ENCODE peak calls at places on chromosomes 7 and 10, in ten cellular contexts. E is heart right ventricle; N is brain microvascular endothelial cell; M is WERI-Rb-1; L is uterus; R is CD8-positive, alpha-beta T cell; U is PC-9; Q is sigmoid colon; W is left ventricle myocardium inferior; T is GM23248. H is an unnamed sample.

GRCh38 chr10:124182088-124182541 is 88.7 kb upstream of the CHST15 start:
- DNase-seq in L (no peak), M (no peak), R (no peak), T (no peak), E (peak; percentile 52), U (no peak), Q (no peak), N (no peak), W (peak; percentile 38), H (no peak)

GRCh38 chr7:12895296-12895695 is 207.9 kb downstream of the ARL4A start:
- DNase-seq in M (no peak), W (no peak), N (no peak), R (no peak), E (no peak), Q (no peak), U (no peak), T (peak; percentile 31), L (no peak), H (no peak)

GRCh38 chr10:130739016-130739756 is 572.3 kb downstream of the TCERG1L start:
- DNase-seq in N (no peak), W (no peak), L (no peak), Q (peak; percentile 15), E (no peak), R (no peak), M (no peak), U (no peak), T (no peak), H (no peak)

GRCh38 chr10:260819-261429 is 125.7 kb downstream of the ZMYND11 start:
- DNase-seq in U (no peak), M (no peak), R (no peak), W (no peak), E (no peak), T (no peak), L (no peak), N (no peak), Q (no peak), H (no peak)

GRCh38 chr10:26489081-26489480 is 50.9 kb downstream of the APBB1IP start:
- DNase-seq in M (no peak), Q (no peak), E (no peak), U (no peak), T (no peak), L (no peak), N (no peak), W (no peak), R (no peak), H (no peak)

GRCh38 chr10:92241158-92241500 is 49.7 kb downstream of the CPEB3 start:
- DNase-seq in N (no peak), R (no peak), W (no peak), U (no peak), Q (no peak), E (peak; percentile 28), L (no peak), M (peak; percentile 39), T (peak; percentile 52), H (peak; percentile 67)

GRCh38 chr10:44830022-44830421 is 81.1 kb upstream of the TMEM72 start:
- DNase-seq in N (no peak), L (no peak), E (no peak), W (no peak), T (peak; percentile 69), M (no peak), R (no peak), Q (no peak), U (no peak), H (no peak)

GRCh38 chr7:129553861-129554530 is 51.7 kb downstream of the SMKR1 start:
- DNase-seq in L (no peak), R (peak; percentile 58), E (no peak), M (no peak), N (peak; percentile 12), W (no peak), Q (no peak), T (peak; percentile 85), U (no peak), H (no peak)

GRCh38 chr7:152131981-152132494 is 106.6 kb downstream of the GALNT11 start:
- DNase-seq in M (no peak), R (no peak), N (no peak), Q (no peak), W (no peak), U (no peak), T (no peak), E (no peak), L (no peak), H (no peak)

GRCh38 chr7:152129682-152130081 is 104.2 kb downstream of the GALNT11 start:
- DNase-seq in R (no peak), E (no peak), Q (no peak), U (no peak), N (no peak), L (no peak), M (no peak), T (no peak), W (no peak), H (no peak)

GRCh38 chr7:152132812-152133211 is 107.3 kb downstream of the GALNT11 start:
- DNase-seq in T (no peak), L (no peak), W (no peak), E (no peak), N (no peak), M (no peak), R (no peak), U (no peak), Q (no peak), H (peak; percentile 48)

GRCh38 chr7:152128741-152129461 is 103.4 kb downstream of the GALNT11 start:
- DNase-seq in M (no peak), U (no peak), W (no peak), R (no peak), L (no peak), E (no peak), T (no peak), Q (no peak), N (no peak), H (no peak)

GRCh38 chr7:152130658-152131590 is 105.5 kb downstream of the GALNT11 start:
- DNase-seq in Q (no peak), E (no peak), M (no peak), W (no peak), U (no peak), L (no peak), R (no peak), N (no peak), T (no peak), H (no peak)
- H3K36me3 ChIP-seq in Q (peaks cover 71% of the 10 kb centered on the region), E (peaks cover 76% of the 10 kb centered on the region), M (peaks cover 49% of the 10 kb centered on the region), W (peaks cover 67% of the 10 kb centered on the region), U (peaks cover 5% of the 10 kb centered on the region), L (no peaks in the 10 kb centered on the region), R (peaks cover 11% of the 10 kb centered on the region), N (peaks cover 32% of the 10 kb centered on the region), T (peaks cover 11% of the 10 kb centered on the region), H (peaks cover 85% of the 10 kb centered on the region)

GRCh38 chr10:13337128-13337826 is 10.8 kb downstream of the SEPHS1 start:
- DNase-seq in N (no peak), R (no peak), L (no peak), U (no peak), W (no peak), Q (no peak), T (no peak), E (no peak), M (no peak), H (no peak)

GRCh38 chr10:13340068-13340467 is 8.0 kb downstream of the SEPHS1 start:
- DNase-seq in N (no peak), U (no peak), Q (no peak), W (no peak), M (no peak), E (no peak), T (no peak), L (no peak), R (no peak), H (no peak)

GRCh38 chr10:13338337-13339128 is 9.6 kb downstream of the SEPHS1 start:
- DNase-seq in L (no peak), R (no peak), W (no peak), M (no peak), E (no peak), Q (no peak), U (no peak), N (no peak), T (peak; percentile 74), H (no peak)

GRCh38 chr10:13335881-13336280 is 12.2 kb downstream of the SEPHS1 start:
- DNase-seq in L (no peak), E (no peak), M (no peak), T (no peak), N (no peak), Q (no peak), W (no peak), U (no peak), R (no peak), H (no peak)

DNA sequence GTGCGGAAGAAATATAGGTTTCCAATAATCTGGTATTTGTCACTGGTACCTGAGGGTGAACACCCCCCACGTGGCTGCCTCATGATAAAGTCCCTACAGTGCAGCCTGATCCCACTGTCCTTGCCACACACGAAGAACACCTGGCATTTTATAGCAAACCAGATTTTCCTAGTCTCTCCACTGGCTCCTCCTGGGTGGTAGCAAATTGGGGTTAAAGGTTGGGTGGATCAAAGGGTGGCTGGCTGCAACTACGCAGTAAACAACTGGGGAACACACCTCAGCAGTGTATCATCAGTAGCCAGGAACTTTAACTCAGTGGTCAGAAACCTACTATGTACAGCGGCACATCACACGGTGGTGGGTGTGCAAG is 10.3 kb downstream of the SEPHS1 start:
- DNase-seq in W (no peak), L (no peak), N (no peak), R (no peak), Q (no peak), T (no peak), E (no peak), M (no peak), U (no peak), H (no peak)
- H3K36me3 ChIP-seq in W (peaks cover 31% of the 10 kb centered on the region), L (no peaks in the 10 kb centered on the region), N (peaks cover 19% of the 10 kb centered on the region), R (no peaks in the 10 kb centered on the region), Q (peaks cover 29% of the 10 kb centered on the region), T (peaks cover 6% of the 10 kb centered on the region), E (peaks cover 46% of the 10 kb centered on the region), M (peaks cover 8% of the 10 kb centered on the region), U (no peaks in the 10 kb centered on the region), H (peaks cover 74% of the 10 kb centered on the region)

DNA sequence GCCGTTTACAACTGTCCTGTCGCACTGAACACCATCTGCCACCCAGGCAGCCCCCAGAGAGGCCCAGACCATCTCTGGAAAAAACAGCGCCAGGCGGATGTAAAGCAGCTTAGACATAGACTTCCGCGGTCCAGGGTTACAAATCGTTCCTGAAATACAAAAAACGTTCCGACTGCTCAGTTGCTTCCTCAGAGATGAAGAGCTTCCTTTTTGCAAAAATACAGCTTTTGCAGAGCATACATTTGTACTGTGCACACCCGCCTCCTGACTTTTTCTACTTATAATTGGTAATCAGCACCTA is 11.4 kb downstream of the DAGLB start:
- DNase-seq in E (no peak), M (peak; percentile 96), N (no peak), W (no peak), U (no peak), T (no peak), R (no peak), Q (no peak), L (no peak), H (no peak)
- H3K36me3 ChIP-seq in E (peaks cover 18% of the 10 kb centered on the region), M (peaks cover 70% of the 10 kb centered on the region), N (peaks cover 20% of the 10 kb centered on the region), W (peaks cover 25% of the 10 kb centered on the region), U (peaks cover 25% of the 10 kb centered on the region), T (peaks cover 15% of the 10 kb centered on the region), R (no peaks in the 10 kb centered on the region), Q (peaks cover 19% of the 10 kb centered on the region), L (no peaks in the 10 kb centered on the region), H (peaks cover 41% of the 10 kb centered on the region)

DNA sequence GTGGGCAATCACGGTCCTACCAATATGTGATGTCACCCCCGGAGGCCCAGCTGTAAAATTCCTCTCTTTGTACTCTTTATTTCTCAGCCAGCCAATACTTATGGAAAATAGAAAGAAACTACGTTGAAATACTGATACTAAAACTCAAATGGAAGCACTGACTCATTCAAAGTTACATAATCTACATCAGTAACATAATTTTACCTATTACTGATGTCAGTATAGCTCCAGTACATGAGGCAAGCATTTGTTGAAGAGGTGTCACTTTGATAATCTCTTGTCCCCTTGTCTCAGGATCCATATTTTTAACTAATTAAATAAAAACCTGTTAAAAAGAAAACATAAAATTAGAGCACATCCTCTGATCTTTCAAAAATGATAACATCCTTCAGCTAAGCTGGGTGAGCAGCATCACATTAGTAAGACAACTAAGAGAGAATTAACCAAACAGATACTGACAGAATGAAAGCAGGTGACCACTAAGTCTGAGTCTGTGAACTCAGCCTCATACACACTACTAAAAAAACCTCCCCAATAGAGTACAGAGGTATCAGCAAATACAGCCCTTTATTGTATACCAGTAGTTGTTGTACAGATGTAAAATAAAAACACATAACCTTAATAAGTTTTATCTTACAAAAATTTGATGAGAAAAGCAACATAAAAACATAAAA is 17.6 kb downstream of the SLC25A40 start:
- DNase-seq in M (no peak), R (no peak), E (no peak), W (no peak), U (no peak), N (no peak), T (no peak), L (no peak), Q (no peak), H (no peak)
- H3K36me3 ChIP-seq in M (peaks cover 51% of the 10 kb centered on the region), R (no peaks in the 10 kb centered on the region), E (peaks cover 50% of the 10 kb centered on the region), W (peaks cover 36% of the 10 kb centered on the region), U (peaks cover 1% of the 10 kb centered on the region), N (no peaks in the 10 kb centered on the region), T (peaks cover 5% of the 10 kb centered on the region), L (no peaks in the 10 kb centered on the region), Q (peaks cover 46% of the 10 kb centered on the region), H (peaks cover 44% of the 10 kb centered on the region)

H was measured in endodermal cell.